ENCODE peak calls at places on chromosomes 2 and 18, in six cellular contexts. H is stimulated activated CD8-positive, alpha-beta memory T cell treated with anti-CD3 and anti-CD28 coated beads, Interleukin-15, amount 100 ng/mL, for 1 hour; E is activated T-cell treated with anti-CD3 and anti-CD28 coated beads for 4 hours; D is iris pigment epithelial cell; F is NCI-H345; X is activated CD4-positive, alpha-beta memory T cell treated with anti-CD3 and anti-CD28 coated beads for 36 hours. J is an unnamed sample.

GRCh38 chr18:8224576-8224975 is 384.7 kb upstream of the RAB12 start:
- DNase-seq in H (no peak), E (no peak), D (peak; percentile 51), F (no peak), X (no peak), J (no peak)

GRCh38 chr18:76874643-76875389 is 52.5 kb downstream of the ZNF236 start:
- DNase-seq in H (no peak), E (no peak), D (no peak), F (no peak), X (peak; percentile 77), J (no peak)

GRCh38 chr18:74501386-74501785 is 5.2 kb downstream of the CNDP2 start:
- DNase-seq in H (no peak), E (no peak), D (no peak), F (no peak), X (no peak), J (no peak)

GRCh38 chr18:74229891-74230290 is 61.9 kb downstream of the CYB5A start:
- DNase-seq in H (no peak), E (no peak), D (no peak), F (no peak), X (no peak), J (no peak)

GRCh38 chr2:70132244-70133126 is 45.2 kb downstream of the PCBP1 start:
- DNase-seq in H (no peak), E (no peak), D (peak; percentile 79), F (peak; percentile 74), X (peak; percentile 53), J (no peak)

GRCh38 chr2:177242136-177242987 is 22.2 kb downstream of the NFE2L2 start:
- DNase-seq in H (no peak), E (no peak), D (peak; percentile 95), F (peak; percentile 15), X (no peak), J (no peak)

GRCh38 chr2:128490881-128491778 is 172.5 kb upstream of the HS6ST1 start:
- DNase-seq in H (no peak), E (no peak), D (no peak), F (no peak), X (no peak), J (peak; percentile 62)

GRCh38 chr2:170298115-170298514 is 120.2 kb downstream of the MYO3B start:
- DNase-seq in H (no peak), E (no peak), D (no peak), F (no peak), X (no peak), J (no peak)

GRCh38 chr2:99420031-99420430 is 69.8 kb downstream of the REV1 start:
- DNase-seq in H (no peak), E (no peak), D (peak; percentile 50), F (no peak), X (no peak), J (no peak)

GRCh38 chr18:62717059-62717849 is 1.9 kb downstream of the PHLPP1 start:
- DNase-seq in H (no peak), E (peak; percentile 14), D (peak; percentile 79), F (peak; percentile 61), X (peak; percentile 71), J (peak; percentile 79)

GRCh38 chr18:48667276-48668254 is 128.7 kb downstream of the CTIF start:
- DNase-seq in H (no peak), E (no peak), D (peak; percentile 30), F (peak; percentile 90), X (no peak), J (peak; percentile 68)

GRCh38 chr2:172354347-172354746 is 73.0 kb upstream of the ITGA6 start:
- DNase-seq in H (no peak), E (no peak), D (no peak), F (no peak), X (no peak), J (no peak)

GRCh38 chr18:61209802-61210201 is 123.4 kb upstream of the CDH20 start:
- DNase-seq in H (no peak), E (no peak), D (no peak), F (no peak), X (no peak), J (no peak)

GRCh38 chr18:41751652-41752051 is 203.4 kb upstream of the PIK3C3 start:
- DNase-seq in H (no peak), E (no peak), D (no peak), F (no peak), X (no peak), J (no peak)

GRCh38 chr2:74503506-74504475 is 3.7 kb downstream of the PCGF1 start:
- DNase-seq in H (no peak), E (no peak), D (no peak), F (no peak), X (no peak), J (no peak)

GRCh38 chr2:28509361-28509760 is 13.5 kb downstream of the PLB1 start:
- DNase-seq in H (no peak), E (no peak), D (no peak), F (no peak), X (no peak), J (no peak)

GRCh38 chr2:231714639-231715498 is 6.5 kb downstream of the PTMA start:
- DNase-seq in H (peak; percentile 78), E (peak; percentile 79), D (no peak), F (peak; percentile 73), X (peak; percentile 85), J (peak; percentile 81)

GRCh38 chr2:2887772-2888387 is 489.7 kb downstream of the EIPR1 start:
- DNase-seq in H (no peak), E (no peak), D (no peak), F (no peak), X (no peak), J (no peak)

GRCh38 chr18:57803119-57803969 is at the start of gene ATP8B1:
- DNase-seq in H (no peak), E (no peak), D (peak; percentile 76), F (peak; percentile 71), X (no peak), J (peak; percentile 87)

GRCh38 chr18:49813071-49813320 is 337 bp downstream of the ACAA2 start:
- DNase-seq in H (no peak), E (no peak), D (peak; percentile 38), F (peak; percentile 40), X (no peak), J (peak; percentile 76)

GRCh38 chr2:212554233-212554632 is 15.6 kb upstream of the ERBB4 start:
- DNase-seq in H (no peak), E (no peak), D (no peak), F (no peak), X (no peak), J (no peak)

GRCh38 chr2:175468699-175469098 is 287.2 kb upstream of the ATP5MC3 start:
- DNase-seq in H (no peak), E (no peak), D (no peak), F (no peak), X (no peak), J (no peak)

GRCh38 chr2:235026137-235026536 is 74.3 kb downstream of the SH3BP4 start:
- DNase-seq in H (no peak), E (no peak), D (peak; percentile 92), F (no peak), X (no peak), J (no peak)

GRCh38 chr2:29000481-29000880 is 19.4 kb downstream of the TOGARAM2 start:
- DNase-seq in H (no peak), E (no peak), D (no peak), F (no peak), X (peak; percentile 50), J (peak; percentile 85)

GRCh38 chr2:55518846-55519167 is 711 bp upstream of the CFAP36 start:
- DNase-seq in H (no peak), E (no peak), D (peak; percentile 10), F (peak; percentile 39), X (no peak), J (no peak)

GRCh38 chr2:205996156-205996555 is 89.8 kb downstream of the INO80D start:
- DNase-seq in H (no peak), E (no peak), D (peak; percentile 10), F (no peak), X (no peak), J (no peak)

GRCh38 chr2:191894681-191895147 is 47.8 kb upstream of the CAVIN2 start:
- DNase-seq in H (no peak), E (no peak), D (peak; percentile 83), F (no peak), X (no peak), J (no peak)

GRCh38 chr2:25215948-25216679 is 47.7 kb upstream of the POMC start:
- DNase-seq in H (peak; percentile 55), E (peak; percentile 71), D (peak; percentile 71), F (no peak), X (peak; percentile 89), J (peak; percentile 88)

GRCh38 chr2:240595381-240596079 is 9.0 kb downstream of the CAPN10 start:
- DNase-seq in H (no peak), E (no peak), D (peak; percentile 11), F (no peak), X (peak; percentile 46), J (peak; percentile 71)

GRCh38 chr2:234512884-234513669 is 16.2 kb upstream of the ARL4C start:
- DNase-seq in H (no peak), E (no peak), D (peak; percentile 12), F (peak; percentile 65), X (no peak), J (no peak)

GRCh38 chr2:15435474-15435873 is 125.7 kb downstream of the NBAS start:
- DNase-seq in H (no peak), E (no peak), D (no peak), F (no peak), X (no peak), J (no peak)

GRCh38 chr2:179692610-179693009 is 168.8 kb downstream of the ZNF385B start:
- DNase-seq in H (no peak), E (no peak), D (peak; percentile 18), F (no peak), X (no peak), J (no peak)

GRCh38 chr2:225100269-225100668 is 58.0 kb upstream of the DOCK10 start:
- DNase-seq in H (no peak), E (no peak), D (peak; percentile 65), F (no peak), X (no peak), J (no peak)

GRCh38 chr2:210671065-210671464 is 114.7 kb downstream of the CPS1 start:
- DNase-seq in H (no peak), E (no peak), D (no peak), F (no peak), X (no peak), J (no peak)

GRCh38 chr2:161177969-161178368 is 17.7 kb downstream of the TANK start:
- DNase-seq in H (no peak), E (no peak), D (peak; percentile 24), F (no peak), X (no peak), J (no peak)

GRCh38 chr18:44803019-44803650 is 122.4 kb downstream of the SETBP1 start:
- DNase-seq in H (no peak), E (no peak), D (peak; percentile 17), F (no peak), X (no peak), J (no peak)

GRCh38 chr2:6290626-6291025 is 575.1 kb downstream of the CMPK2 start:
- DNase-seq in H (no peak), E (no peak), D (no peak), F (peak; percentile 71), X (no peak), J (no peak)

GRCh38 chr2:110149330-110150220 is 34.0 kb upstream of the MALL start:
- DNase-seq in H (no peak), E (no peak), D (peak; percentile 85), F (no peak), X (no peak), J (no peak)

J was measured in cardiac septum.